ENCODE peak calls at places on chromosomes 12 and 14, in four cellular contexts. One of them, this sample, is unnamed.

GRCh38 chr12:57095440-57095839 is 6.5 kb downstream of the NAB2 start:
- DNase-seq in activated CD4-positive, alpha-beta T cell treated with anti-CD3 and anti-CD28 coated beads for 24 hours: no peak
- DNase-seq in GM03348: no peak
- DNase-seq in epithelial cell of esophagus: no peak
- DNase-seq in this sample: no peak

GRCh38 chr12:13371797-13372196 is 175.3 kb downstream of the EMP1 start:
- DNase-seq in activated CD4-positive, alpha-beta T cell treated with anti-CD3 and anti-CD28 coated beads for 24 hours: no peak
- DNase-seq in GM03348: no peak
- DNase-seq in epithelial cell of esophagus: no peak
- DNase-seq in this sample: no peak

GRCh38 chr14:74733241-74733640 is 20.3 kb downstream of the FCF1 start:
- DNase-seq in epithelial cell of esophagus: no peak
- DNase-seq in activated CD4-positive, alpha-beta T cell treated with anti-CD3 and anti-CD28 coated beads for 24 hours: no peak
- DNase-seq in GM03348: no peak
- DNase-seq in this sample: no peak

GRCh38 chr12:52199294-52199920 is 7.6 kb upstream of the KRT80 start:
- DNase-seq in activated CD4-positive, alpha-beta T cell treated with anti-CD3 and anti-CD28 coated beads for 24 hours: no peak
- DNase-seq in epithelial cell of esophagus: no peak
- DNase-seq in GM03348: no peak
- DNase-seq in this sample: no peak

GRCh38 chr14:37252434-37252833 is 54.7 kb downstream of the MIPOL1 start:
- DNase-seq in GM03348: no peak
- DNase-seq in epithelial cell of esophagus: no peak
- DNase-seq in activated CD4-positive, alpha-beta T cell treated with anti-CD3 and anti-CD28 coated beads for 24 hours: no peak
- DNase-seq in this sample: no peak

GRCh38 chr12:106074706-106075392 is 63.9 kb downstream of the NUAK1 start:
- DNase-seq in activated CD4-positive, alpha-beta T cell treated with anti-CD3 and anti-CD28 coated beads for 24 hours: no peak
- DNase-seq in GM03348: no peak
- DNase-seq in epithelial cell of esophagus: no peak
- DNase-seq in this sample: no peak

GRCh38 chr12:56408799-56409417 is 40.3 kb downstream of the TIMELESS start:
- DNase-seq in epithelial cell of esophagus: no peak
- DNase-seq in GM03348: no peak
- DNase-seq in activated CD4-positive, alpha-beta T cell treated with anti-CD3 and anti-CD28 coated beads for 24 hours: no peak
- DNase-seq in this sample: no peak

GRCh38 chr12:2244013-2244861 is 191.4 kb downstream of the CACNA1C start:
- DNase-seq in epithelial cell of esophagus: no peak
- DNase-seq in activated CD4-positive, alpha-beta T cell treated with anti-CD3 and anti-CD28 coated beads for 24 hours: no peak
- DNase-seq in GM03348: peak
- DNase-seq in this sample: no peak

GRCh38 chr14:34170891-34171290 is 220.0 kb upstream of the EGLN3 start:
- DNase-seq in GM03348: no peak
- DNase-seq in epithelial cell of esophagus: no peak
- DNase-seq in activated CD4-positive, alpha-beta T cell treated with anti-CD3 and anti-CD28 coated beads for 24 hours: no peak
- DNase-seq in this sample: no peak

GRCh38 chr12:96425973-96426372 is 25.7 kb upstream of the CDK17 start:
- DNase-seq in activated CD4-positive, alpha-beta T cell treated with anti-CD3 and anti-CD28 coated beads for 24 hours: no peak
- DNase-seq in GM03348: no peak
- DNase-seq in epithelial cell of esophagus: peak
- DNase-seq in this sample: no peak